ENCODE peak calls at places on chromosomes 6 and 20, in seven cellular contexts. X, K, J, F, B, Y and N are unnamed samples. For H3K4me1, the result is how much of the 10 kb centered on the place peaks cover.

GRCh38 chr6:1404713-1405098 is 15.3 kb downstream of the FOXF2 start:
- DNase-seq in X (no peak), K (no peak), J (peak), F (no peak), B (no peak), Y (no peak), N (no peak)

GRCh38 chr6:170165085-170165484 is 125.8 kb downstream of the DLL1 start:
- DNase-seq in X (no peak), K (peak), J (peak), F (peak), B (no peak), Y (no peak), N (no peak)

GRCh38 chr6:11065436-11066202 is 21.5 kb upstream of the ELOVL2 start:
- DNase-seq in X (no peak), K (no peak), J (no peak), F (no peak), B (no peak), Y (no peak), N (no peak)

GRCh38 chr6:9412951-9413559 is 977.7 kb upstream of the SLC35B3 start:
- DNase-seq in X (no peak), K (peak), J (no peak), F (peak), B (no peak), Y (peak), N (peak)

GRCh38 chr6:169894377-169894960 is 143.0 kb downstream of the ERMARD start:
- DNase-seq in X (no peak), K (no peak), J (no peak), F (no peak), B (no peak), Y (no peak), N (no peak)

GRCh38 chr6:168616807-168617756 is 176.1 kb downstream of the SMOC2 start:
- DNase-seq in X (no peak), K (peak), J (peak), F (no peak), B (no peak), Y (no peak), N (no peak)

GRCh38 chr20:33984320-33984719 is 9.4 kb upstream of the RALY start:
- DNase-seq in X (no peak), K (no peak), J (no peak), F (no peak), B (no peak), Y (no peak), N (no peak)

GRCh38 chr20:51661609-51662178 is 106.5 kb downstream of the ATP9A start:
- DNase-seq in X (no peak), K (peak), J (no peak), F (no peak), B (no peak), Y (no peak), N (peak)

GRCh38 chr6:98498359-98498758 is 336.0 kb upstream of the POU3F2 start:
- DNase-seq in X (no peak), K (no peak), J (no peak), F (no peak), B (no peak), Y (no peak), N (no peak)

GRCh38 chr6:167748046-167748445 is 78.7 kb upstream of the AFDN start:
- DNase-seq in X (no peak), K (no peak), J (peak), F (no peak), B (no peak), Y (no peak), N (no peak)

GRCh38 chr20:63052571-63053429 is 46.0 kb upstream of the BHLHE23 start:
- DNase-seq in X (no peak), K (no peak), J (peak), F (peak), B (no peak), Y (no peak), N (no peak)

GRCh38 chr20:63091901-63092659 is 85.3 kb upstream of the BHLHE23 start:
- DNase-seq in X (no peak), K (no peak), J (peak), F (no peak), B (no peak), Y (no peak), N (no peak)

GRCh38 chr6:110491644-110492317 is 15.4 kb upstream of the SLC22A16 start:
- DNase-seq in X (no peak), K (peak), J (no peak), F (no peak), B (no peak), Y (peak), N (no peak)

GRCh38 chr6:73227606-73228255 is 2.4 kb upstream of the KHDC1L start:
- DNase-seq in X (no peak), K (no peak), J (no peak), F (no peak), B (no peak), Y (no peak), N (no peak)

DNA sequence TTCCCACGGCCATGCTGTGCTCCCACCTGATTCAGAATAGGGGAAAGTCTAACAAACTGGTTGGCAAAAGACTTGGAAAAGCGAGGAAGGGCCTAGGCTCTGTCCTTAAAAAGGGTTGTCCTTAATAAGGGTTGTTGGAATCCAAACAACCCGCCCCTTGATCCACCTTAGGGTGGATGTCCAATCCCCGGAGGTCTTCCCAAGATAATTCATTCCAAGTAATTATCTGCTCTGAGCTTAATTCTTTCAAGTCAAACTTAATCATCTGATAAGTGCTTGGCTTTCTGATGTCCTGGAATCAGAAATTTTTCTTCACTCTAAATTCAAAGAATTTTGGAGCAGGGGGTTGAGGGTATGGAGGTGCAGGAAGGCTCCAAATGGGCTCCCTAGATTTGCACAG is at the start of gene KHDC1L:
- DNase-seq in X (no peak), K (no peak), J (no peak), F (no peak), B (no peak), Y (no peak), N (no peak)
- H3K4me1 ChIP-seq in X (under half), K (under half), J (under half), F (under half), B (under half), Y (under half), N (under half)

GRCh38 chr20:54195483-54196472 is 12.1 kb upstream of the PFDN4 start:
- DNase-seq in X (no peak), K (no peak), J (no peak), F (no peak), B (no peak), Y (no peak), N (no peak)

GRCh38 chr20:54190200-54190599 is 16.4 kb upstream of the CYP24A1 start:
- DNase-seq in X (no peak), K (no peak), J (no peak), F (no peak), B (no peak), Y (peak), N (no peak)

GRCh38 chr20:54197621-54198604 is 10.0 kb upstream of the PFDN4 start:
- DNase-seq in X (no peak), K (peak), J (no peak), F (no peak), B (no peak), Y (peak), N (no peak)

GRCh38 chr20:54194724-54195438 is 13.0 kb upstream of the PFDN4 start:
- DNase-seq in X (no peak), K (no peak), J (no peak), F (no peak), B (no peak), Y (peak), N (no peak)

DNA sequence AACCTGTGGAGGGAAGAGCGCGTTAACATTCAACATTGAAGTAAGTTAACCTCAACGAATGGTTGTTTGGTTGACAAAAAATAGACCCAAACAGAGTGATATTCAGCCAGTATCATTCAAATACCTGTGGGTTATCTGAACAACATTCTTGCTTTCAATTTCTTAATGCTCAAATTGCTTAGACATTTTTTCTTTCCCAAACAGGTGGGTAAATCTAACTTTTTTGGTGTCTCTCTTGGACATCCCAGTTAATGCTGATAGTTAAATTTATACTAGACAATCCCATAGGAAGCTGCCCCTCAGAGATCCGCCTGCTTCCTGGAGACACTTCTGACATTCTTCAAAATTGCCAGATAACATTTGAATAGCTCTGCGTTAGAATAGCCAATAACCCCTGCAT is 14.1 kb upstream of the PFDN4 start:
- DNase-seq in X (no peak), K (no peak), J (no peak), F (no peak), B (no peak), Y (no peak), N (no peak)
- H3K4me1 ChIP-seq in X (under half), K (under half), J (under half), F (under half), B (under half), Y (under half), N (under half)

GRCh38 chr6:3984494-3984893 is 94.4 kb downstream of the FAM217A start:
- DNase-seq in X (no peak), K (no peak), J (no peak), F (no peak), B (no peak), Y (no peak), N (no peak)
- H3K4me1 ChIP-seq in X (under half), K (under half), J (under half), F (under half), B (under half), Y (under half), N (under half)

DNA sequence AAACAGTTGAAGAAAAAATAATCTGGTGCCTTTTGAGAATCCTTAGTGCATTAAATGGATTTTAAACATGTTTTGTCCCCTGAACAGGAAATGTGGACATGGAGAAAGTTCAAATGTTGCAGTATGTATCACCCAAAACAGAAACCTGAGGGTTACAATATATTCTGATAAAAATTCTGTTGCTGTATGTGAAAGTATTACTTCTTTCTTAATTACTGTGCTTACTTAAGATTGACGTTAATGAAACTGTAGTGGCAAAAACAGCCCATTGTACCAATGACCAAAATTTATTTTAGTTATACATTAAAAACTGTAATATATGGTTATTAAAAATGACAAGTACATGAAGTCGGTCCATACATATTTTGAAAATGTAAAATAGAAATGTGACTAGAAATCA is 100.6 kb downstream of the PRDM1 start:
- DNase-seq in X (no peak), K (no peak), J (no peak), F (no peak), B (no peak), Y (no peak), N (no peak)
- H3K4me1 ChIP-seq in X (under half), K (under half), J (under half), F (under half), B (under half), Y (under half), N (under half)

DNA sequence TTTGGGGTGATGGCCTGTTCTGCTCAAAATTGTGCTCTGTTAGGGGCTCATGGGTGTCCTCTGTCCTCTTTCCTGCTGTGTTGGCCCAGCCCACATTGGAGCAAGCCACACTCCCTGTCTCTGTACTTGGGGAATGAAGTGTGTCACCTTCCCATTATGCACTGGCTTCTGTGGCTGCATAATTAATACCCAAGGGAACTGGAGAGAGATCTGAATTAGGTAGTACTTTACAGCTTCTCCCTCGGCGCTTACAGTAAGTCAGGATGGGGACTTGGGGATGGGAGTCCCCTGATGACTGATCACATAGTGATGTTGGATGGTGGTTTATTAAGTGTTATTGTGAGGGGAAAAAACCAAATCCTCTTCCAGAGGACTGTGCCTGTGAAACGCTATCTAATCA is 116.6 kb downstream of the FOXO3 start:
- DNase-seq in X (no peak), K (no peak), J (no peak), F (no peak), B (no peak), Y (no peak), N (no peak)
- H3K4me1 ChIP-seq in X (under half), K (under half), J (half or more), F (under half), B (under half), Y (under half), N (under half)

DNA sequence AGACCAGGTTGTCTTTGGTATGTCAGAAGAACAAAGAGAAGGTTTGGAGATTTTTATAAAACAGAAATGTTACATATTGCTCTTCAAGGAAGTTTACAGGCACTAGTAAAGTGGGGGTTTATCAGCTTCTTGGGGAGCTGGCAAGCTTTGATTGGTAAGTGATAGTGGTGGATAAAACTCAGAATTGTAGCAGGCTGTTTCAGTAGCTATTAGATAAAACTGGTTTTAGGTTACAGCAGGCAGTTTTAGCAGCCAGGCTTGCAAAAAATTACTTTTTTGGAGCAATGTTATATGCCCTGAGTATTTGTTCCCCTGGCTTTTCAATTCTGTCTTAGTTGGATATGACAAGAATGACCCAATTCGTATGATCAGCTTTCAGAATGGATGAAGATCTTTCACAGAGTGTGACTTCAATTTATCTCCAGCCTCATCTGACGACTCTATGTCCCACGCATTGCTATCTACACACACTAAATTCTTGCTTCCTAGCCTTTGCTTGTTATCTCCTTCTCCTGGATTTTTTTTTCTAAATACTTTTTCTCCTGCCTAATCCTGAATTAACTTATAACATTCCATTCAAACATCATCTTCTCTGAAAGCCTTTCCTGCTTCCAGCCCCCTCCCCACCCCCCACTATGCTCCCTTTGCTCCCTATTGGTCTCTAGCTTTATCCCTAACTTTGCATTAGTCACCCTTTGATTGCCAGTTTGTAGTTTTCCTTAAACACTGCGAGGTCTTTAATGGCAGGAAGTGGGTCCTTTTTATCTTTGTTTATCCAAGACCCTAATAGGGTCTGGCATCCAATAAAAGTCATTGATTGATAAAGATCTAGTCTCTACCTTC is 1.0 kb upstream of the TOMM34 start:
- DNase-seq in X (no peak), K (peak), J (no peak), F (no peak), B (no peak), Y (peak), N (no peak)
- H3K4me1 ChIP-seq in X (under half), K (under half), J (under half), F (under half), B (under half), Y (under half), N (under half)

GRCh38 chr6:75421316-75422023 is 72.1 kb downstream of the FILIP1 start:
- DNase-seq in X (no peak), K (no peak), J (no peak), F (no peak), B (no peak), Y (no peak), N (no peak)
- H3K4me1 ChIP-seq in X (under half), K (under half), J (half or more), F (under half), B (under half), Y (under half), N (under half)

GRCh38 chr20:48736636-48737035 is 91.2 kb downstream of the PREX1 start:
- DNase-seq in X (no peak), K (no peak), J (peak), F (no peak), B (no peak), Y (no peak), N (no peak)
- H3K4me1 ChIP-seq in X (under half), K (under half), J (under half), F (under half), B (under half), Y (under half), N (under half)

GRCh38 chr6:16673011-16673797 is 88.1 kb downstream of the ATXN1 start:
- DNase-seq in X (no peak), K (no peak), J (no peak), F (no peak), B (no peak), Y (no peak), N (no peak)

GRCh38 chr6:16669227-16669626 is 92.0 kb downstream of the ATXN1 start:
- DNase-seq in X (no peak), K (no peak), J (no peak), F (no peak), B (peak), Y (peak), N (no peak)

GRCh38 chr6:16670183-16670582 is 91.1 kb downstream of the ATXN1 start:
- DNase-seq in X (no peak), K (no peak), J (no peak), F (no peak), B (no peak), Y (peak), N (no peak)

GRCh38 chr6:16671302-16672289 is 89.7 kb downstream of the ATXN1 start:
- DNase-seq in X (no peak), K (peak), J (no peak), F (no peak), B (no peak), Y (no peak), N (no peak)

DNA sequence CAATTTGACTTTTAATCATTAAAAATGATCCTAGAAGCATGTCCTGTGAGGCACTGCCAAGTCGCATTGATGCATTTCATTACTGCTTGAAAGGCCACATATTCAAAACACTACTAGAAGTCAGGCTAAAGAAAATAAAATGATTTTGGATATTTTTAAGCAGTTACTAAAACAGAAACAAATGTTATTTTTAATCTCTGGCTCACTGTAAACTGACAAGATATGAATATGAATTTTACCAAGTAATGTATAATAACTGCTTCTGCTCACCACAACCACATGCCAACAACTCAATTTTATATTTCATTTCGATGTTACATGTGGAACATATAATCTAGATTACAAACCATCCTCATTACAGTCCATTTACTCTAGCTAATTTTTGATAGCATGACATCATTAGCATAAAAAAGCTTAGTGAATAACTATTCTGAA is 90.6 kb downstream of the ATXN1 start:
- DNase-seq in X (no peak), K (no peak), J (no peak), F (no peak), B (no peak), Y (no peak), N (no peak)
- H3K4me1 ChIP-seq in X (under half), K (under half), J (half or more), F (under half), B (under half), Y (under half), N (under half)

DNA sequence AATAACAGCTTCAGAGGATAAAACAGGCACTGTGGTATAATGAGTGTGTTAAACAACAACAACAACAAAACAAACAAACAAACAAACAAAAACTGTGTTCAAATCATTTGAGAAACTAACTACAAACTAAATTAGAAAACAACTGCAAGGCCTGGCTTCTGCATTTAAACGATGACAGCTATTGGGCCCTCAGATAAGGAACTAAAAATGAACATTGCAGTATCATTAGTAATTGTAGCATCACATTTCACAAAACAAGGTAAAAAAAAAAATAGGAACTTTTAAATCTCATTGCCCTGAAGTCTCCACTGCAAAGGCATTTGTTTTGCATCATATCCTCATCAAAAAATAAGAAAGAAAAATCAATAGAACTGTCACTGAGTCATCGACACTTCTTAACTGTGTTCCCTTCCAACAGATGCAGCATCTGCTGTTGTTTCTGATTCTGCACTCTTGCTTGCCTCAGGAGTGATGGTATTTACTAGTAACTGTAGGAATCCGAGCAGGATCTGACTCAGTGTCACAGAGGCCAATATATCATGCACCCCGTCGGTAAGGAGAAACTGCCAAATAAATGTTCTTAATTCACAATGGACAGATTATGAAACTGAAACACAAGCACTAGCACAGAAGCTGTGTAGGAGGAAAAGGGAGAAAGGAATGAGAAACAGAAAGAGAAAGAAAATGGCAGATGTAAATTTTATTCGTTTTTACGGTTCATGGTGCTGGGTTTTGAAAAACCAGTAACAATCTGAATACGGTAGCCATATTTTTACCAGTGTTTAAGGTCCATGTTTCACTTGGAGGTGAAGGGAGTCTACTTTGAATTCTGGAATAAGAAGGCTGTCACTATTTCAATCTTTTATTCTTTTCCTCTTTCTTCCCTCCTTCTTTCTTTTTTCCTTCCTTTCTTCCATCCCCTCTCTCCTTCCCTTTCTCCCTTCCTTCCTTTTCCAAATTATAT is 365.7 kb upstream of the EPHA7 start:
- DNase-seq in X (no peak), K (peak), J (no peak), F (no peak), B (no peak), Y (peak), N (no peak)
- H3K4me1 ChIP-seq in X (under half), K (under half), J (under half), F (under half), B (under half), Y (under half), N (under half)